ENCODE peak calls at places on chromosomes 2 and 18, in eight cellular contexts. A, K, G, C, U, L, R and Z are unnamed samples.
A peak's percentile ranks its signal among the peaks of the same experiment; 100 is the strongest.

GRCh38 chr2:235870515-235870914 is 297.7 kb downstream of the GBX2 start:
- DNase-seq in A (no peak), K (no peak), G (no peak), C (no peak), U (no peak), L (no peak), R (no peak), Z (no peak)

GRCh38 chr2:224754129-224754528 is 38.0 kb upstream of the CCDC195 start:
- DNase-seq in A (no peak), K (no peak), G (no peak), C (peak; percentile 92), U (no peak), L (no peak), R (peak; percentile 62), Z (no peak)

GRCh38 chr18:48997985-48998831 is 47.4 kb upstream of the SMAD7 start:
- DNase-seq in A (no peak), K (peak; percentile 91), G (peak; percentile 50), C (peak; percentile 90), U (peak; percentile 97), L (peak; percentile 48), R (peak; percentile 98), Z (no peak)

GRCh38 chr18:74951165-74951760 is 257.7 kb downstream of the PTGR3 start:
- DNase-seq in A (no peak), K (peak; percentile 9), G (peak; percentile 13), C (peak; percentile 84), U (peak; percentile 70), L (peak; percentile 70), R (peak; percentile 94), Z (no peak)

GRCh38 chr2:637804-638203 is 39.4 kb downstream of the TMEM18 start:
- DNase-seq in A (no peak), K (no peak), G (no peak), C (no peak), U (no peak), L (no peak), R (no peak), Z (no peak)

GRCh38 chr2:182949572-182950189 is 83.2 kb upstream of the FRZB start:
- DNase-seq in A (no peak), K (no peak), G (peak; percentile 24), C (no peak), U (peak; percentile 55), L (no peak), R (peak; percentile 28), Z (no peak)

GRCh38 chr2:171436307-171436706 is 2.3 kb downstream of the DCAF17 start:
- DNase-seq in A (no peak), K (no peak), G (no peak), C (peak; percentile 59), U (peak; percentile 92), L (no peak), R (peak; percentile 92), Z (no peak)

GRCh38 chr2:240162032-240162431 is 21.6 kb upstream of the OTOS start:
- DNase-seq in A (no peak), K (no peak), G (no peak), C (no peak), U (no peak), L (no peak), R (no peak), Z (no peak)

GRCh38 chr2:88813612-88814011 is 122.1 kb downstream of the RPIA start:
- DNase-seq in A (no peak), K (no peak), G (no peak), C (no peak), U (no peak), L (no peak), R (no peak), Z (no peak)

GRCh38 chr2:73063909-73064875 is 7.3 kb downstream of the SFXN5 start:
- DNase-seq in A (no peak), K (peak; percentile 62), G (no peak), C (peak; percentile 77), U (peak; percentile 79), L (no peak), R (peak; percentile 90), Z (no peak)

GRCh38 chr2:74357627-74358026 is 14.4 kb upstream of the SLC4A5 start:
- DNase-seq in A (no peak), K (no peak), G (no peak), C (no peak), U (no peak), L (no peak), R (peak; percentile 12), Z (no peak)

GRCh38 chr2:216348909-216349308 is 23.4 kb downstream of the MARCHF4 start:
- DNase-seq in A (no peak), K (no peak), G (no peak), C (peak; percentile 35), U (peak; percentile 87), L (no peak), R (peak; percentile 88), Z (no peak)

GRCh38 chr2:111049792-111050640 is 70.7 kb upstream of the BCL2L11 start:
- DNase-seq in A (no peak), K (no peak), G (no peak), C (no peak), U (no peak), L (peak; percentile 81), R (peak; percentile 21), Z (no peak)

GRCh38 chr2:178829299-178829698 is 22.1 kb upstream of the TTN start:
- DNase-seq in A (no peak), K (no peak), G (no peak), C (peak; percentile 61), U (no peak), L (no peak), R (peak; percentile 29), Z (no peak)

GRCh38 chr18:46042571-46043123 is 29.4 kb downstream of the PSTPIP2 start:
- DNase-seq in A (no peak), K (no peak), G (no peak), C (peak; percentile 84), U (no peak), L (no peak), R (peak; percentile 83), Z (no peak)

DNA sequence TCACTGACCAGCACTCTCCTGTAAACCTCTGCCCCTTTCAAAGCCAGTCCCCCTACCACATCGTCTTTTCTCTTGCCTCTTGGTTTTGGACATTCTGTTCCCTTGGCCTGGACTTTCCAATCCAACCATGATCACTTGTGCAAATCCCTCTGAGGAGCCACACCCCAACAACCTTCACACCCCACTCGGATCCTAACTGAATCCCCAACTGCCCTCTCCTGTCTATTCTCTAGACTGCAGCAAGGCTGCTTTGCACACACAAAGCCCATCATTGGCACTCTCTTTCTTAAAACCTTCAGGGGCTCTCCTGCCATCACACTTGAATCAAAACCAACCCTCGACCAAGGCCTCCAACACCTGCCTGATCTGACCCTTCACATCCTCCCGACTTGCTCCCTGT is 352.1 kb upstream of the PKDCC start:
- DNase-seq in A (no peak), K (no peak), G (no peak), C (peak; percentile 34), U (no peak), L (no peak), R (no peak), Z (no peak)
- TF ChIP-seq CTCF in A (no peak), K (no peak), G (no peak), C (no peak), U (no peak), L (no peak), R (no peak), Z (no peak)

DNA sequence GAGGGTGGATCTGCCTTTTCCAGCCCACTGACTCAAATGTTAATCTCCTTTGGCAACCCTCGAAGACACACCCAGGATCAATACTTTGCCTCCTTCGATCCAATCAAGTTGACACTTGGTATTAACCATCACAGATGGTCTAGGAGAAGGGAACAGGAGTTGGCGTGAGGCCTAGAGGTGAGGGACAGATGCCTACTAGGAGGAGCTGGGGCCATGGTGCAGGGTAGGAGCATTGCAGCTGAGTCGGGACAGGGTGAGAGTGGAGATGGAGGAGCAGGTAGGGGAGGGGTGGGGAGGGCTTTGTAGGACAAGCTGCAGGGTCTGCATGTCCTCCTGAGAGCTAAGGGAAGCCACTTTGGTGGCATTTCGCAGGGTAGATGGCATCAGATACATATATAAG is 140.0 kb downstream of the VAPA start:
- DNase-seq in A (no peak), K (no peak), G (no peak), C (no peak), U (no peak), L (no peak), R (no peak), Z (no peak)
- TF ChIP-seq CTCF in A (no peak), K (no peak), G (no peak), C (no peak), U (no peak), L (no peak), R (no peak), Z (no peak)

DNA sequence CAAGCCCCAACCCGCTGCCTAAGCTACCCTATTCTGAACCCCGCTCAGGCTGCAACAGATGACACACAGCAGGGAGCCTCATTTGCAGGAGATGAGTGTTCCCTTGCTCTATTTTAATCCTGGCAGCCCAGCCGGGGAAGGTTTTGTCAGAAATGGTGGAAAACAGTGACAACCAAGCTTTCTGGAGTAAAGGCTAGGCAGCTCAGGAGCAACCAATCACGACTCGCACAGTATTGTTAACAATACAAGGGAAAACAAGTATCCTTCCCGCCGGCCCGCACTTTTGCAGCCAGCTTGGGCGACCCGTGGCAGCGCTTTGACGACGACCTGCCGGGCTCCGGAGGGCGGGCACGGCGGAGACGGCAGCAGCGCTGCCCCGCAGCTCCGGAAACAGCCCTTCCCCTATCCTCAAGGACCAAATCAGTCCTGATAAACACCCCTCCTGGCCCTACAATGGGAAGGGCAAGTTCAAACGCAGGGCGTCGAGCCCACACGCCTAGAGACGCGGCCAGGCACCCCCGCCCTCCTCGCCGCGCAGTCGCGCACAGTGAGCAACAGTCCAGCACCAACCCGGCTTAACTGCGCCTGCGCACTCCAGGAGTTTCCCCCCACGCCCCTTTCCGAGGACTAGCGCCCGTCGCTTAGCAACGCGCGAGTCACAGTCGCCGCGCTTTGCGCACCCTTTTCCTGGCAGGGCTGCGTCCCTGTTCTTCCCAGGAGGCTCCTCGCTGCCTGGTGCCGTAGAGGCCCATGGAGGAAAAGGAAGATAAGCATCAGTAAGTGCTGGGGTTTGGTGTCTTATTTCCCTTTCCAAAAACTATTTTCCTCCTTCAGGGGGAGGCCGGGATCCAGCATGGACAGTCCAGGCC is 74.4 kb upstream of the TSPYL6 start:
- DNase-seq in A (peak; percentile 95), K (peak; percentile 97), G (peak; percentile 98), C (peak; percentile 96), U (peak; percentile 95), L (peak; percentile 95), R (peak; percentile 90), Z (peak; percentile 76)
- TF ChIP-seq CTCF in A (no peak), K (no peak), G (peak; percentile 23), C (no peak), U (no peak), L (no peak), R (no peak), Z (no peak)

GRCh38 chr2:42808301-42808700 is 15.9 kb upstream of the HAAO start:
- DNase-seq in A (no peak), K (no peak), G (no peak), C (no peak), U (no peak), L (no peak), R (no peak), Z (no peak)

GRCh38 chr2:42810971-42811865 is 18.8 kb upstream of the HAAO start:
- DNase-seq in A (peak; percentile 58), K (peak; percentile 32), G (peak; percentile 54), C (peak; percentile 75), U (no peak), L (peak; percentile 37), R (peak; percentile 59), Z (peak; percentile 58)

GRCh38 chr2:42809131-42809875 is 16.9 kb upstream of the HAAO start:
- DNase-seq in A (no peak), K (no peak), G (no peak), C (no peak), U (no peak), L (peak; percentile 60), R (no peak), Z (no peak)

GRCh38 chr2:42810126-42810970 is 18.0 kb upstream of the HAAO start:
- DNase-seq in A (peak; percentile 93), K (peak; percentile 92), G (peak; percentile 96), C (peak; percentile 98), U (peak; percentile 96), L (peak; percentile 93), R (peak; percentile 96), Z (peak; percentile 99)

GRCh38 chr2:42809876-42810125 is 17.4 kb upstream of the HAAO start:
- DNase-seq in A (peak; percentile 80), K (peak; percentile 80), G (peak; percentile 85), C (peak; percentile 89), U (peak; percentile 83), L (peak; percentile 87), R (peak; percentile 79), Z (peak; percentile 87)
- TF ChIP-seq CTCF in A (peak; percentile 47), K (peak; percentile 44), G (peak; percentile 50), C (no peak), U (peak; percentile 74), L (peak; percentile 17), R (no peak), Z (peak; percentile 38)